ENCODE peak calls at places on chromosomes 16 and 17, in four cellular contexts. W is cardiac muscle cell, V is B cell, Z is GM10248. L is an unnamed sample.

GRCh38 chr16:75257886-75258806 is 6.7 kb upstream of the BCAR1 start:
- DNase-seq in W (no peak), V (no peak), Z (no peak), L (no peak)

GRCh38 chr17:55495239-55495638 is 16.0 kb downstream of the SMIM36 start:
- DNase-seq in W (no peak), V (no peak), Z (no peak), L (no peak)

GRCh38 chr16:73171901-73172619 is 124.1 kb upstream of the ZFHX3 start:
- DNase-seq in W (no peak), V (no peak), Z (no peak), L (no peak)

GRCh38 chr17:48611681-48612455 is 1.1 kb upstream of the HOXB7 start:
- DNase-seq in W (no peak), V (no peak), Z (no peak), L (peak; percentile 56)

GRCh38 chr17:68248886-68249872 is 1.3 kb downstream of the AMZ2 start:
- DNase-seq in W (no peak), V (no peak), Z (no peak), L (no peak)

GRCh38 chr16:47833771-47834170 is 322.0 kb downstream of the ABCC12 start:
- DNase-seq in W (no peak), V (no peak), Z (no peak), L (no peak)

GRCh38 chr16:88983771-88984687 is 7.0 kb upstream of the CBFA2T3 start:
- DNase-seq in W (no peak), V (peak; percentile 85), Z (peak; percentile 74), L (peak; percentile 84)

GRCh38 chr17:60743812-60744211 is 66.2 kb downstream of the BCAS3 start:
- DNase-seq in W (peak; percentile 70), V (no peak), Z (no peak), L (no peak)

GRCh38 chr16:84459517-84459894 is 45.0 kb downstream of the MEAK7 start:
- DNase-seq in W (no peak), V (peak; percentile 19), Z (no peak), L (no peak)

GRCh38 chr16:17532338-17532995 is 61.7 kb upstream of the XYLT1 start:
- DNase-seq in W (no peak), V (no peak), Z (no peak), L (peak; percentile 29)

GRCh38 chr17:61616783-61617182 is 25.8 kb upstream of the NACA2 start:
- DNase-seq in W (no peak), V (no peak), Z (no peak), L (no peak)

GRCh38 chr17:64037180-64037579 is 16.7 kb upstream of the ICAM2 start:
- DNase-seq in W (no peak), V (no peak), Z (no peak), L (no peak)

GRCh38 chr17:66526827-66527226 is 224.4 kb downstream of the PRKCA start:
- DNase-seq in W (peak; percentile 35), V (no peak), Z (no peak), L (no peak)

GRCh38 chr17:7354262-7354781 is 634 bp upstream of the TMEM95 start:
- DNase-seq in W (peak; percentile 26), V (no peak), Z (peak; percentile 44), L (no peak)

GRCh38 chr16:18809165-18809564 is 7.8 kb upstream of the ARL6IP1 start:
- DNase-seq in W (no peak), V (no peak), Z (no peak), L (no peak)

GRCh38 chr17:76051071-76051467 is 21.2 kb downstream of the SRP68 start:
- DNase-seq in W (no peak), V (no peak), Z (no peak), L (no peak)

GRCh38 chr16:4371481-4372314 is at the start of gene VASN:
- DNase-seq in W (peak; percentile 87), V (peak; percentile 61), Z (peak; percentile 91), L (peak; percentile 97)

GRCh38 chr17:13099079-13099478 is 81.3 kb upstream of the ELAC2 start:
- DNase-seq in W (no peak), V (no peak), Z (no peak), L (no peak)

GRCh38 chr17:81371910-81372760 is 23.1 kb upstream of the BAHCC1 start:
- DNase-seq in W (peak; percentile 62), V (no peak), Z (no peak), L (no peak)
- TF ChIP-seq CTCF in W (peak; percentile 49), V (no peak), Z (peak; percentile 7), L (peak; percentile 22)

GRCh38 chr17:73648543-73648820 is 4.2 kb upstream of the SDK2 start:
- DNase-seq in W (no peak), V (no peak), Z (no peak), L (no peak)

GRCh38 chr17:73648974-73649373 is 4.7 kb upstream of the SDK2 start:
- DNase-seq in W (no peak), V (no peak), Z (no peak), L (no peak)

GRCh38 chr17:73650617-73651200 is 6.5 kb upstream of the SDK2 start:
- DNase-seq in W (no peak), V (no peak), Z (no peak), L (no peak)

GRCh38 chr17:73647767-73648542 is 3.7 kb upstream of the SDK2 start:
- DNase-seq in W (no peak), V (no peak), Z (no peak), L (no peak)

DNA sequence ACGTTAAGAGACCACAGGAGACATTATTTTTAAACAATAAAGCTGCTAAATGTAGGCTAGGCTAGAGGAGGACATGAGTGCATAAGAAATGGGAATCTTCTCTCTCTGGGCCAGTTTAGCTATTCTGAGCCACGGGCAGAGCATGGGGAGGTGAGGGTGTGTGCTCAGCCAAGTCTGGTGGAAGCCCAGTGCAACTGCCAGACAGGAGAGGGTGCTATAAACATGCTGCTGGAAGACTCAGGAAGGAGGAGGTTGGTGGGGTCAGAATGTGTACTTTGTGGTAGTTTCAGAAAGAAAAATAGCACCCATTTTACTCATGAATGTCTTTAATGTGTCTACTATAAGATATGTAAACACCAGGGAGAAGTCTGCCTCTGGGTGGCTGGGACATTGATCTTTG is 5.9 kb upstream of the SDK2 start:
- DNase-seq in W (peak; percentile 10), V (no peak), Z (no peak), L (no peak)
- TF ChIP-seq CTCF in W (peak; percentile 4), V (no peak), Z (no peak), L (no peak)

GRCh38 chr16:68884867-68885266 is 41.5 kb downstream of the TANGO6 start:
- DNase-seq in W (no peak), V (no peak), Z (no peak), L (no peak)
- TF ChIP-seq CTCF in W (no peak), V (no peak), Z (no peak), L (no peak)

DNA sequence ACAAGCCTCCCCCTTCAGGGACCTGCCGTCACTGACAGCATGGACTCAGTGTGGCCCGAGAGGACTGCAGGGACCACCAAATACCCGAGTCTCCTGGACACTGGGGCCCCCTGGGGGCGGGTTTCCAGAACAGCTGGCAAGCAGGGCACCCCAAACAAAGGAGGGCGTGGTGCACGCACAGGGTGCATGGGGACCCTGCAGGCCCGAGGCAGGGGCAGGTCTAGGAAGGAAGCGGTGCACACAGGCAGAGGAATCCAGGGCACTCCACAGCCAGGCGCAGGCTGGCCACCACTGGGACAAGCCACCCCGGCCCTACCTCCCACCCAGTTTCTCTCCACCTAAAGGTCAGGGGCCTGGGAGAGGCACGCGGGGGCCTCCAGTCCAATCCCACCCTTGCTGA is 28.7 kb upstream of the ENPP7 start:
- DNase-seq in W (no peak), V (no peak), Z (no peak), L (no peak)
- TF ChIP-seq CTCF in W (peak; percentile 15), V (no peak), Z (no peak), L (peak; percentile 17)

GRCh38 chr17:77507116-77507885 is 366.5 kb downstream of the SEC14L1 start:
- DNase-seq in W (no peak), V (no peak), Z (no peak), L (peak; percentile 14)
- TF ChIP-seq CTCF in W (no peak), V (no peak), Z (no peak), L (peak; percentile 6)

GRCh38 chr17:50681260-50682200 is 26.2 kb downstream of the ANKRD40 start:
- DNase-seq in W (peak; percentile 87), V (no peak), Z (no peak), L (no peak)
- TF ChIP-seq CTCF in W (peak; percentile 75), V (no peak), Z (no peak), L (no peak)

GRCh38 chr17:5541610-5542202 is 42.6 kb downstream of the NLRP1 start:
- DNase-seq in W (no peak), V (no peak), Z (no peak), L (no peak)
- TF ChIP-seq CTCF in W (no peak), V (no peak), Z (no peak), L (no peak)

DNA sequence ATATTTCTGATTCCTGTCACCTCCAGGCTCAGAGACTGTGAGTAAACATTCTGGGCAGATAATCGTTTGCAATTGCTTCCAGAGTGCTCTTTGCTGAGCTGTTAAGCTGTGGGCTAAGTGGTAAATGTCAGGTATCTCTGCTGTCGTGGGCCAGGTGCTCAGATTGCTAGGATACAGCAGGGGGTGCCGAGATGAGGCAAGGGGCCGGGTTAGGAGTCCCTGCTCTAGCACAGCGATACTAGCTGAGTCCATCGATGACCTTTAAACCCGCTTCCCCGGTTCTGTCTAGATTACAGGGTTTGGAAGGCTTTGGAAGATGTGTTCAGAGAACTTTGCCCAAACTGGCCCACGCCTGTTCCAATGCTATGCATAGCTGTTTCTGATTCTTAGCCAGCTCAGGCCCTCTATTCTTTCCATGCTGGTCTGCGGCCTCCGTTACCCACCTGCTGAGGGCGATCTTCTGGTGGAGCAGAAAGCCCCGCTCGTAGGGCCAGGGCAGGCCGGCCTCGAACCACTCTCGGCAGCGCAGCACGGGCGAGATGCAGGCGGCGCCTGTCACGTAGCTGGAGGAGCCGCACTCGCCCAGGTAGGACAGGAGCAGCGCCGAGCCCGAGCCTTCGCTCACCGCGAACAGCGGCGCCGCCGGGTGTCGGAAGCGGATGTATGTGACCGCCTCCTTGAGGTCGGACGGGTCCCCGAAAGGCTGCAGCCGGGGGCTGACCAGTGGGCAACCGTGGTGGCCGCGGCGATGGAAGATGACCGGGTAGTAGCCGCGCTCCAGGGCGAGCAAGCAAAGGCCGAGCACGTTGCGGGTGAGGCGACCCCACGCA is 979 bp downstream of the ABHD15 start:
- DNase-seq in W (no peak), V (peak; percentile 60), Z (peak; percentile 62), L (peak; percentile 73)
- TF ChIP-seq CTCF in W (peak; percentile 2), V (no peak), Z (peak; percentile 15), L (peak; percentile 25)

GRCh38 chr17:71966459-71967313 is 154.1 kb upstream of the SOX9 start:
- DNase-seq in W (no peak), V (no peak), Z (no peak), L (no peak)

GRCh38 chr17:71969500-71969899 is 151.3 kb upstream of the SOX9 start:
- DNase-seq in W (no peak), V (no peak), Z (no peak), L (no peak)

GRCh38 chr17:71974051-71974450 is 146.8 kb upstream of the SOX9 start:
- DNase-seq in W (no peak), V (no peak), Z (no peak), L (no peak)

GRCh38 chr17:71966055-71966454 is 154.8 kb upstream of the SOX9 start:
- DNase-seq in W (no peak), V (no peak), Z (no peak), L (no peak)

GRCh38 chr17:71970312-71970711 is 150.5 kb upstream of the SOX9 start:
- DNase-seq in W (no peak), V (no peak), Z (peak; percentile 20), L (no peak)
- TF ChIP-seq CTCF in W (no peak), V (no peak), Z (no peak), L (no peak)

GRCh38 chr17:31696184-31696602 is 162.9 kb downstream of the COPRS start:
- DNase-seq in W (peak; percentile 95), V (no peak), Z (no peak), L (no peak)
- TF ChIP-seq CTCF in W (peak; percentile 26), V (no peak), Z (no peak), L (no peak)

L was measured in GM13977.